ENCODE peak calls at places on chromosomes 11 and 22, in five cellular contexts. P is breast epithelium, K is upper lobe of left lung, F is prostate gland, X is suprapubic skin. Y is an unnamed sample.
A peak's percentile ranks its signal among the peaks of the same experiment; 100 is the strongest.

GRCh38 chr11:35144103-35144741 is 5.3 kb downstream of the CD44 start:
- DNase-seq in K (peak; percentile 79), P (no peak), X (peak; percentile 69), F (peak; percentile 25), Y (peak; percentile 64)

GRCh38 chr11:64095949-64096348 is 60.2 kb downstream of the FLRT1 start:
- DNase-seq in P (no peak), F (no peak), X (no peak), K (no peak), Y (no peak)

GRCh38 chr22:27223317-27224177 is 566.2 kb downstream of the MIAT start:
- DNase-seq in P (no peak), K (no peak), X (no peak), F (no peak), Y (no peak)

GRCh38 chr22:39292561-39293074 is 26.8 kb downstream of the RPL3 start:
- DNase-seq in X (peak; percentile 94), K (peak; percentile 92), F (peak; percentile 88), P (peak; percentile 96), Y (peak; percentile 80)

GRCh38 chr11:101866619-101867491 is 48.0 kb upstream of the CEP126 start:
- DNase-seq in F (no peak), X (no peak), P (no peak), K (no peak), Y (no peak)

GRCh38 chr11:11661356-11662040 is 39.7 kb upstream of the GALNT18 start:
- DNase-seq in X (no peak), K (no peak), P (no peak), F (no peak), Y (no peak)

GRCh38 chr22:48709976-48710375 is 1117.7 kb downstream of the BRD1 start:
- DNase-seq in X (peak; percentile 22), F (no peak), P (no peak), K (no peak), Y (no peak)

GRCh38 chr11:3747704-3748103 is 49.6 kb downstream of the NUP98 start:
- DNase-seq in K (no peak), F (no peak), X (no peak), P (no peak), Y (no peak)

GRCh38 chr11:65435330-65435931 is 12.8 kb downstream of the NEAT1 start:
- DNase-seq in K (peak; percentile 24), X (no peak), P (no peak), F (peak; percentile 21), Y (peak; percentile 23)

GRCh38 chr11:117180661-117181585 is 2.4 kb downstream of the SIDT2 start:
- DNase-seq in F (peak; percentile 65), X (peak; percentile 83), K (peak; percentile 82), P (peak; percentile 66), Y (peak; percentile 87)

GRCh38 chr11:117180020-117180419 is 1.5 kb downstream of the SIDT2 start:
- DNase-seq in K (peak; percentile 18), P (no peak), X (no peak), F (no peak), Y (no peak)

GRCh38 chr11:117183724-117184349 is 5.3 kb downstream of the SIDT2 start:
- DNase-seq in K (peak; percentile 71), F (peak; percentile 81), X (no peak), P (peak; percentile 60), Y (no peak)

GRCh38 chr11:117182551-117182935 is 4.0 kb downstream of the SIDT2 start:
- DNase-seq in F (peak; percentile 3), X (no peak), K (peak; percentile 6), P (peak; percentile 28), Y (no peak)

DNA sequence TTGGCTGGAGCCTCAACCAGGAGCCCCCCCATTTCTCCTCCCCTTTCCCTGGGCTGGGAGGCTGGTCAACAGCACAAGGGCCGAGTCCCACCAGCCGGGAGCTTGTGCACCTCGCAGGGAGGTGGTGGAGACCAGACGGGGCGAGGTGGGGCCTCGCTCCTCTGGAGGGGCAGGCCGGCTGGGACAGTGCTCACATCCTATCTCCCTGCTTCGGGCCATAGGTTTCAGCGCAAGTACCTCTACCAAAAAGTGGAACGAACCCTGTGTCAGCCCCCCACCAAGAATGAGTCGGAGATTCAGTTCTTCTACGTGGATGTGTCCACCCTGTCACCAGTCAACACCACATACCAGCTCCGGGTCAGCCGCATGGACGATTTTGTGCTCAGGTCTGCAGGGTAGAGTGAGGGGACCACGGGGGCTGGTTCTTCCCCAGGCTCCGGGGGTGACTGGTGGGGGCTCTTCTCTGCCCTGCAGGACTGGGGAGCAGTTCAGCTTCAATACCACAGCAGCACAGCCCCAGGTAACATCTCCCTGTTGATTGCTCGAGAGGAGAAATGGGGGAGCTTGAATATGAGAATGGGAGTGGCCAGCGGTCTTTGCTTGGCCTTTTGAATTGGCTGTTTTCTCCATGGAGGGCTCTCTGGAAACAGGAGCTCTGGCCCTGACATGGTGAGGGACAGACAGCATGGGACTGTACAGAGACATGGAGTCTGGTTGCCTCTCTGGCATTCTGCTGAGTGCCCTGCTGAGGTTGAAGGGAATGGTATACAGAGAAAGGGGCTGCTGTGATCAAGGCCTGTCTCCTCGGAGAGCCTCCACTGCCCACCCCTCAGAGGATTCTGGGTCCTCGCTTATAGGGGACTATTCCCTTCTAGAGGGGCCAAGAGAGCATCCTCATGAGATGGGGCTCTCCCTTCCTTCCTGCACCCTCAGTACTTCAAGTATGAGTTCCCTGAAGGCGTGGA is 3.3 kb downstream of the SIDT2 start:
- DNase-seq in X (no peak), P (peak; percentile 37), F (peak; percentile 3), K (peak; percentile 8), Y (no peak)
- TF ChIP-seq CTCF in X (no peak), P (no peak), F (no peak), K (no peak), Y (no peak)

DNA sequence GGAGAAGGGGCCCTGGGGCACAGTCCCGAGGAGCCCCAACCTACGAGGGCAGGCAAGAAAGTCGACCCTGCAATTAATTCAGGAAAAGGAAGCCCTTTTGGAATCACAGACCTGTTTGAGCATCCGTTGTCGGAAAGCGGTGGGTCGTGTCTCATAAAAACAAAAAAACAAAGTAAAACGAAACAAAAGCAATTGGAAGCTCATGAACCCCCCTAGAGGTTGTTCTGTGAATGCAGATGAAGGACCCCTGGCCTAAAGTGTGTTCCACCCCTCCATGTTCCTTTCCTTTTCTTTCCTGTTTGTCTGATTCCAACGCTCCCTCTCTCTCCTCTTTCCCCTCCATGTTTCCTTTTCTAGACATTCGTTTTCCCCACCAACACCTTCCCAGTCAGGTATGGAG is 203.7 kb downstream of the GRIK4 start:
- DNase-seq in K (no peak), X (no peak), P (no peak), F (no peak), Y (no peak)
- H3K4me3 ChIP-seq in K (peak overlapping the region; percentile 21), X (peak overlapping the region; percentile 23), P (peak overlapping the region; percentile 29), F (no peak overlapping the region), Y (peak overlapping the region; percentile 10)

DNA sequence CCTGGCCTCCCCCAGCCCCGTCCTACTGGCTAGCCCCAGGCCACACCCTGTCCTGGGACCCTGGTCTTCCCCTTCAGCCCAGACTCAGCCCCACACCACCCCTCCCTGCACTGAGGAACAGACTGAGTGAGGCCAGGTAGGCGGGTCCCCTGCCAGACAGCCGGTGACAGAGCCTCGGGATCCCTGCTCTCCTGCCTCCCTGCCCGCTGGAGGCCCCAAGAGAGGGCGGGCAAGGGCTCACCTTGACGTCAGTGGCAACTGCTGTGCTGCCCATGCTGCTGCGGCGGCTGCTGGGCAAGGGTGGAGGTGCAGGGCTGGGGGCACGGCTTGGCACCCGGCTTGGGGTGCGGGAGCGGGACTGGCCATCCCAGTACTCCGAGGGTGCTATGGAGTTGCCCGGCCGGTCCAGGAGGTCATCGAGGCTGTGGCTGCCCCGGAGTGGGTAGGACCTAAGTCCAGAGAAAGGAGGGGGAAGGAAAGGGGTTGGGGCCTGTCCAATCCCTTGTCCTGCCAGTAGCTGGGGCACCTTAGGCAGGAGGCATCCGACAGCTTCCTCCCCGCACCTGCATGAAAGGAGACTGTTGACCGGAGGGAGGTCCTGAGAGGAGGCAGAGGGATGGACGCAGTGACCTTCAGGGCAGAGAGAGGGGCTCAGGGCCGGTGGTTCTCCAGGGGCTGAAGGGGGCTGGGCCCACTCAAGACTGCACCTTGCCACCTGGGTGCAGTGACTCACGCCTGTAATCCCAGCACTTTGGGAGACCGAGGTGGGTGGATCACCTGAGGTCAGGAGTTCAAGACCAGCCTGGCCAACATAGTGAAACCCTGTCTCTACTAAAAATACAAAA is 2.2 kb upstream of the SLC16A8 start:
- DNase-seq in P (no peak), F (no peak), X (peak; percentile 61), K (no peak), Y (no peak)
- TF ChIP-seq POLR2AphosphoS5 in P (no peak), F (no peak), X (no peak), K (no peak), Y (no peak)

DNA sequence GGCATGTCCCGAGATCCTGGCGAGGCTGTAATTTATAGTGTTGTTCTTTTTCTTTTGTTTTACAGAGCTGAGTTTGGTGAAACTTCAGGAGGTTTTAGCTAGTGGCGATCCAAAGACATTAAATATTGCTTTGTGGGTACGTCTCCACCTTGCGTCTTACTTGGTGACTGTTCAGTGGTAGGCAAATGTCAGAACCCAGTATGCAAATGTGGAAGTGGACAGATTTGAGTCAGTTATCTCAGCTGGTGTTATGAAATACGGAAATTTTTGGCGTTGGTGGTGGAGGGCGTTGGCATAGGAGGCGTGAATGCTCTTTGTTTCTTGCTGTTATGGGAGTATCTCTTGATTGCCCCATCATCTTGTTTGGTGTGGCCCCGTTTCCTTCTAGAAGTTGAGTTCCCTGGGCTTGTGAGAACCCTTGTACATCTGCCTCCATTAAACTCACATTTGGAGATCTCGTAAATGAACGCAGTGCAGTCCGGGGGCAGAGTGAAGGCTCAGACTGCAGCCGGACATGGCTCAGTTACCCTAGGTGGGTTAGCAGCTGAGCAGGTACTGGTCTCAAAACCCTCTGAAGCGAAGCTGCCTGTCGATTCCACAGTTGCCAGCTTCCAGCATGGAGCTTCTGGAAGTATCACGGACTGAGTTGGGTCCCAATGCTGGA is 39.9 kb downstream of the PTPRJ start:
- DNase-seq in F (no peak), X (no peak), P (no peak), K (peak; percentile 64), Y (peak; percentile 41)
- TF ChIP-seq CTCF in F (no peak), X (no peak), P (no peak), K (no peak), Y (no peak)

Y was measured in transverse colon.